ENCODE peak calls at places on chromosomes 3 and 15, in seven cellular contexts. V is IMR-90, N is GM23248, Q is mammary epithelial cell, O is PC-3, S is adipocyte, H is SK-N-SH. X is an unnamed sample.

GRCh38 chr3:25047058-25047457 is 381.0 kb upstream of the RARB start:
- DNase-seq in N (no peak), Q (no peak), H (no peak), O (no peak), S (no peak), V (no peak), X (no peak)

GRCh38 chr3:36707623-36708409 is 56.5 kb downstream of the DCLK3 start:
- DNase-seq in O (peak; percentile 54), N (peak; percentile 86), H (no peak), S (no peak), V (peak; percentile 65), Q (peak; percentile 60), X (peak; percentile 88)

GRCh38 chr15:62444104-62445027 is 279.3 kb upstream of the C2CD4B start:
- DNase-seq in V (peak; percentile 98), H (no peak), N (peak; percentile 98), O (peak; percentile 85), Q (peak; percentile 94), S (peak; percentile 86), X (no peak)

GRCh38 chr15:69478259-69478687 is 25.7 kb downstream of the RPLP1 start:
- DNase-seq in V (peak; percentile 44), H (peak; percentile 82), Q (no peak), S (peak; percentile 72), N (peak; percentile 50), O (peak; percentile 69), X (peak; percentile 81)

GRCh38 chr3:46668591-46668990 is 24.9 kb downstream of the ALS2CL start:
- DNase-seq in N (no peak), Q (no peak), V (no peak), O (no peak), H (peak; percentile 14), S (no peak), X (no peak)

GRCh38 chr15:52428297-52428696 is 100.4 kb downstream of the MYO5A start:
- DNase-seq in O (no peak), S (no peak), H (no peak), Q (no peak), N (no peak), V (peak; percentile 15), X (no peak)

GRCh38 chr15:90362936-90363212 is 10.8 kb downstream of the ZNF774 start:
- DNase-seq in H (no peak), Q (peak; percentile 66), S (peak; percentile 79), O (peak; percentile 61), V (peak; percentile 92), N (peak; percentile 97), X (no peak)

GRCh38 chr3:187870360-187871203 is 125.3 kb upstream of the BCL6 start:
- DNase-seq in V (no peak), N (no peak), S (no peak), O (no peak), Q (no peak), H (no peak), X (no peak)

GRCh38 chr3:106635271-106635670 is 742.0 kb upstream of the CCDC54 start:
- DNase-seq in N (peak; percentile 92), Q (peak; percentile 90), V (peak; percentile 91), H (no peak), O (peak; percentile 37), S (peak; percentile 78), X (no peak)

GRCh38 chr3:145936986-145937385 is 224.0 kb downstream of the PLOD2 start:
- DNase-seq in S (peak; percentile 60), Q (peak; percentile 18), N (peak; percentile 72), V (no peak), H (no peak), O (no peak), X (no peak)

GRCh38 chr15:40340038-40340739 is 550 bp downstream of the CCDC9B start:
- DNase-seq in S (peak; percentile 80), Q (no peak), N (peak; percentile 77), V (peak; percentile 73), O (peak; percentile 52), H (peak; percentile 74), X (no peak)

GRCh38 chr3:183799471-183799870 is 25.9 kb downstream of the MAP6D1 start:
- DNase-seq in O (no peak), V (no peak), H (no peak), N (no peak), S (no peak), Q (no peak), X (no peak)

GRCh38 chr3:183790700-183791099 is 34.7 kb downstream of the MAP6D1 start:
- DNase-seq in H (no peak), Q (no peak), S (no peak), V (no peak), N (no peak), O (no peak), X (no peak)

GRCh38 chr3:183800221-183800863 is 25.0 kb downstream of the MAP6D1 start:
- DNase-seq in O (no peak), V (no peak), S (no peak), Q (no peak), H (no peak), N (no peak), X (no peak)

GRCh38 chr3:183794452-183794851 is 30.9 kb downstream of the MAP6D1 start:
- DNase-seq in H (no peak), S (no peak), Q (no peak), O (no peak), V (no peak), N (no peak), X (no peak)
- H3K36me3 ChIP-seq in H (peaks cover 59% of the 10 kb centered on the region), S (peaks cover 55% of the 10 kb centered on the region), Q (peaks cover 28% of the 10 kb centered on the region), O (peaks cover 23% of the 10 kb centered on the region), V (peaks cover 52% of the 10 kb centered on the region), N (peaks cover 44% of the 10 kb centered on the region), X (peaks cover 61% of the 10 kb centered on the region)

DNA sequence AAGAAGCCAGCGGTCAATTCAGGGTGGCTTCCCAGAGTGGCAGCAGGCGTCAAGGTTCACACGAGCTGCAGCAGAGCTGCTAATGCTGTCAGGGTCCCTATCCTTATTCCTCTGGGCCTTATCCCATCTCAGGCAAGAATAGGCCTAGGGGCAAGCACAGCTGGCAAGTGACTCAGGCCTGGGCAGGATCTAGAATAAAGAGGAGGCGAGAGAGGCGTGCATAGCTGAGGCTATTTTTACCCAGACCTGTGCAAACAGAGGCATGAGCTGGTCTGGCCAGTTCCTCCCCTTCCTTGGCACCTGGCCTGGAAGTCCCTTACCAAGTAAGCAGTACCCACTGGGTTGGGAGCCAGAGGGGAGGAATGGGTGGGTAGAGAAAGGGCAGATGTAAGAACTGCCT is 12.2 kb upstream of the VIPR1 start:
- DNase-seq in V (no peak), O (peak; percentile 96), N (no peak), Q (peak; percentile 83), H (no peak), S (no peak), X (peak; percentile 90)
- H3K9ac ChIP-seq in V (no peak overlapping the region), O (peak overlapping the region; percentile 27), N (no peak overlapping the region), Q (no peak overlapping the region), H (no peak overlapping the region), S (no peak overlapping the region), X (peak overlapping the region; percentile 34)

GRCh38 chr3:48637305-48637704 is 2.0 kb upstream of the SLC26A6 start:
- DNase-seq in S (no peak), V (no peak), N (no peak), Q (no peak), O (no peak), H (no peak), X (no peak)

GRCh38 chr3:48633743-48634142 is 1.5 kb downstream of the SLC26A6 start:
- DNase-seq in O (no peak), S (no peak), V (no peak), H (no peak), Q (no peak), N (no peak), X (no peak)

GRCh38 chr3:48634661-48635221 is 520 bp downstream of the SLC26A6 start:
- DNase-seq in O (peak; percentile 53), Q (peak; percentile 52), N (peak; percentile 77), S (peak; percentile 75), V (peak; percentile 51), H (peak; percentile 83), X (peak; percentile 86)

GRCh38 chr3:48636149-48636548 is 888 bp upstream of the SLC26A6 start:
- DNase-seq in N (peak; percentile 14), O (no peak), H (no peak), Q (no peak), V (no peak), S (peak; percentile 38), X (no peak)

DNA sequence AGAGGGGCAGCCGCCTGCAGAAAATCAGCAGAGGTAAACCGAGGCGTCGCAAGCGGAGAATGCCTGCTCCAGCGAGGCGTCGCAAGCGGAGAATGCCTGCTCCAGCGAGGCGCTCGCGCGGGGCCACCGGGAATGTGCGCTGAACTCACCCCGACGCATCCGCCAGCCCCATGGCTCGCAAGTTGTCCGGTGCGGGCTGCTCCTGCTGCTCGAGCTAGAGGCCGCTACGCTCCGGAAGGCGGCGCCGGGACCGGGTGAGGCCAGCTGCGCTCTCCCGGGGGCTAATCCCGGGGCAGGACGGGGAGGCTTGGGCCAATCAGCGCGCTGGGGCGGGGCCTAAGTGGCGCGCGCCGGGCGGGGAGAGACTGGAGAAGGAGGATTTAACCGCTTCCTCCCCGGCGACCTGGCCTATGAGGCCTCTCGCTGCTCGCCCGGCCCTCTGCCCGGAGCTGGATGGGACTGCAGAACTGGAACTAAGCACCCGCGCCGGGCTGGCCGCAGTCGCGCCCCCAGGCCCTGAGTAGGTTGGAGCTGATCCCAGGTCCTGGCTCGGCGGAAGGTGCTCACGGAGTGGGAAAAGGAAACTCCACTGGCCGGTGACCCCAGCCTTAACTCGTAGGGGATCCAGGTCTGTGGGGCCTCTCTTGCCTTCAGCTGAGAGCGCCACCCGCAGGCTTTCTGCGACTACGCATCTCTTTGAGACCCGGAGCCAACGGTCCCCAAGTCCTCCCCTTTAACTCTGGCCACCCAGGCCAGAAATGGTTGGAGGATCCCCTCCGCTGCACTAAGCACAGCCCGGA is at the start of gene SLC26A6:
- DNase-seq in Q (peak; percentile 97), V (peak; percentile 93), H (peak; percentile 100), S (peak; percentile 99), N (peak; percentile 99), O (peak; percentile 98), X (peak; percentile 98)
- H3K4me1 ChIP-seq in Q (peaks cover 14% of the 10 kb centered on the region), V (peaks cover 18% of the 10 kb centered on the region), H (peaks cover 23% of the 10 kb centered on the region), S (peaks cover 30% of the 10 kb centered on the region), N (peaks cover 8% of the 10 kb centered on the region), O (peaks cover 26% of the 10 kb centered on the region), X (peaks cover 21% of the 10 kb centered on the region)

GRCh38 chr15:65447145-65447544 is 24.4 kb upstream of the IGDCC4 start:
- DNase-seq in O (no peak), S (no peak), V (no peak), Q (no peak), N (no peak), H (no peak), X (no peak)
- H3K36me3 ChIP-seq in O (peaks cover 16% of the 10 kb centered on the region), S (peaks cover 63% of the 10 kb centered on the region), V (peaks cover 19% of the 10 kb centered on the region), Q (peaks cover 28% of the 10 kb centered on the region), N (peaks cover 48% of the 10 kb centered on the region), H (peaks cover 75% of the 10 kb centered on the region), X (peaks cover 57% of the 10 kb centered on the region)

DNA sequence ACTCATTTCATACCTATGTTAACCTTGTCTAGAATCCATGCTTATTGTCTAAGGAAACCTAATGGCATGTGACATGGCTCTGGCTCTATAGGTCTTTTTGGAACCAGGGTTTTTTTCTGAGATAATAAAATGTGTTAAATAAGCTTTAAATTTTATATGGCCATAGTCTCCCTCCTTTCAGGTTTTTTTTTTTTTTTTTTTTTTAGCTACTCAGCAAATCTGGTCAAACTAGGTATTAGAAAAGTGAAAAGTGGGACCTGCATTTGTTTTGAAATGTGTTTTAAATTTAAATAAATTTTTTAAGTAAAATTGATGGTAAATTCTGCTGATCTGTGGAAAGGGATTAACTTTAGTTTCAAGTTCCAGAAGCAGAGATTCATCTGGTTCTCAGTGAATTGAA is 52.1 kb upstream of the NANOGP8 start:
- DNase-seq in O (no peak), S (no peak), V (no peak), H (no peak), N (no peak), Q (no peak), X (no peak)
- H3K9ac ChIP-seq in O (no peak overlapping the region), S (no peak overlapping the region), V (no peak overlapping the region), H (no peak overlapping the region), N (no peak overlapping the region), Q (no peak overlapping the region), X (no peak overlapping the region)

X was measured in Karpas-422.